ENCODE peak calls at places on chromosomes 7 and 10, in five cellular contexts. K is HCT116, R is psoas muscle, X is right cardiac atrium, W is adrenal gland. F is an unnamed sample. For H3K4me1, the result is how much of the 10 kb centered on the place peaks cover.

GRCh38 chr7:24336461-24336860 is 52.5 kb downstream of the NPY start:
- DNase-seq in K (peak), R (no peak), X (no peak), W (no peak), F (no peak)

GRCh38 chr10:44066211-44066837 is 318.6 kb downstream of the CXCL12 start:
- DNase-seq in K (no peak), R (no peak), X (no peak), W (no peak), F (no peak)

GRCh38 chr7:19677201-19677600 is 31.6 kb downstream of the POLR1F start:
- DNase-seq in K (no peak), R (no peak), X (no peak), W (no peak), F (no peak)

GRCh38 chr10:34160595-34160994 is 654.5 kb downstream of the PARD3 start:
- DNase-seq in K (no peak), R (no peak), X (no peak), W (no peak), F (no peak)

GRCh38 chr7:157944734-157945291 is 608.0 kb downstream of the DNAJB6 start:
- DNase-seq in K (no peak), R (no peak), X (no peak), W (no peak), F (no peak)

GRCh38 chr10:125161570-125162139 is 1.3 kb upstream of the CTBP2 start:
- DNase-seq in K (no peak), R (peak), X (peak), W (no peak), F (no peak)

GRCh38 chr7:40760997-40761396 is 626.2 kb downstream of the SUGCT start:
- DNase-seq in K (no peak), R (no peak), X (no peak), W (no peak), F (no peak)

GRCh38 chr10:76887223-76888010 is 750.2 kb downstream of the KCNMA1 start:
- DNase-seq in K (no peak), R (no peak), X (no peak), W (no peak), F (no peak)

GRCh38 chr10:64959883-64960282 is 1438.7 kb downstream of the REEP3 start:
- DNase-seq in K (no peak), R (no peak), X (no peak), W (no peak), F (no peak)

GRCh38 chr7:92808006-92808405 is 28.4 kb downstream of the CDK6 start:
- DNase-seq in K (no peak), R (no peak), X (no peak), W (no peak), F (no peak)
- H3K4me1 ChIP-seq in K (under half), R (under half), X (under half), W (under half), F (under half)

GRCh38 chr7:151403764-151404163 is 6.1 kb downstream of the WDR86 start:
- DNase-seq in K (peak), R (peak), X (no peak), W (no peak), F (no peak)
- H3K4me1 ChIP-seq in K (under half), R (under half), X (under half), W (under half), F (under half)

DNA sequence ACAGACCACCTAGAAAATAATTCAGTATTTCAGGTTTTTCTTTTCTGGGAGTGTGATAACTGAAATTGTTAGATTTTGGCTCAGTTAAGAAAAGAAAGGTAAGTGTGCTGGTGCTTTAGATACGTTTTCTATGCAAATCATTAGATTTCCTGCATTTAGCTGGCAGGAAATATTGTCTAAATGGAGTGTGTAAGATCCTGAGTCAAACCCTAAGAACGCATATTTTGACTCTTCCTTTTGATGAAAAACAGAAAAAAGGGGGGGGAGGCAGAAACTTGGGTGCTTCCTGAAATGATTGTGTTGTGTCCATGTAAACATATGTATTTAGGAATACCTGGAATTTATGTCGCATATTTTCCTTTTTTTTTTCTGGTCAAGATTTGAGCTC is 1.2 kb downstream of the GRK5 start:
- DNase-seq in K (no peak), R (no peak), X (no peak), W (no peak), F (no peak)
- H3K4me1 ChIP-seq in K (under half), R (under half), X (under half), W (under half), F (under half)

GRCh38 chr7:27866256-27866655 is 126.3 kb downstream of the TAX1BP1 start:
- DNase-seq in K (no peak), R (no peak), X (no peak), W (no peak), F (no peak)
- H3K4me1 ChIP-seq in K (under half), R (under half), X (under half), W (under half), F (under half)